ENCODE peak calls at places on chromosome 1, in six cellular contexts. H is tibial nerve, V is left ventricle myocardium inferior, Q is PC-9, A is gastrocnemius medialis, S is sigmoid colon. O is an unnamed sample. For H3K9me3, the result is how much of the 10 kb centered on the place peaks cover.

GRCh38 chr1:68141801-68142440 is 90.4 kb downstream of the WLS start:
- DNase-seq in H (no peak), V (no peak), Q (no peak), A (no peak), S (peak), O (no peak)

GRCh38 chr1:25971044-25971881 is 26.6 kb downstream of the PAFAH2 start:
- DNase-seq in H (no peak), V (no peak), Q (no peak), A (no peak), S (no peak), O (no peak)

GRCh38 chr1:169371400-169371799 is 3.4 kb downstream of the BLZF1 start:
- DNase-seq in H (no peak), V (no peak), Q (no peak), A (no peak), S (no peak), O (no peak)

GRCh38 chr1:6014130-6014999 is 22.1 kb upstream of the NPHP4 start:
- DNase-seq in H (no peak), V (peak), Q (no peak), A (peak), S (no peak), O (peak)

GRCh38 chr1:42743302-42744029 is 3.4 kb upstream of the CLDN19 start:
- DNase-seq in H (no peak), V (no peak), Q (no peak), A (no peak), S (no peak), O (no peak)

GRCh38 chr1:39453603-39454002 is 37.8 kb upstream of the BMP8A start:
- DNase-seq in H (peak), V (peak), Q (no peak), A (peak), S (peak), O (peak)

GRCh38 chr1:178434360-178434759 is 62.4 kb downstream of the CLEC20A start:
- DNase-seq in H (no peak), V (no peak), Q (no peak), A (no peak), S (no peak), O (no peak)

GRCh38 chr1:164636744-164637143 is 77.8 kb downstream of the PBX1 start:
- DNase-seq in H (no peak), V (no peak), Q (no peak), A (no peak), S (no peak), O (no peak)

GRCh38 chr1:160261526-160261877 is 847 bp downstream of the DCAF8 start:
- DNase-seq in H (peak), V (no peak), Q (peak), A (peak), S (no peak), O (no peak)

DNA sequence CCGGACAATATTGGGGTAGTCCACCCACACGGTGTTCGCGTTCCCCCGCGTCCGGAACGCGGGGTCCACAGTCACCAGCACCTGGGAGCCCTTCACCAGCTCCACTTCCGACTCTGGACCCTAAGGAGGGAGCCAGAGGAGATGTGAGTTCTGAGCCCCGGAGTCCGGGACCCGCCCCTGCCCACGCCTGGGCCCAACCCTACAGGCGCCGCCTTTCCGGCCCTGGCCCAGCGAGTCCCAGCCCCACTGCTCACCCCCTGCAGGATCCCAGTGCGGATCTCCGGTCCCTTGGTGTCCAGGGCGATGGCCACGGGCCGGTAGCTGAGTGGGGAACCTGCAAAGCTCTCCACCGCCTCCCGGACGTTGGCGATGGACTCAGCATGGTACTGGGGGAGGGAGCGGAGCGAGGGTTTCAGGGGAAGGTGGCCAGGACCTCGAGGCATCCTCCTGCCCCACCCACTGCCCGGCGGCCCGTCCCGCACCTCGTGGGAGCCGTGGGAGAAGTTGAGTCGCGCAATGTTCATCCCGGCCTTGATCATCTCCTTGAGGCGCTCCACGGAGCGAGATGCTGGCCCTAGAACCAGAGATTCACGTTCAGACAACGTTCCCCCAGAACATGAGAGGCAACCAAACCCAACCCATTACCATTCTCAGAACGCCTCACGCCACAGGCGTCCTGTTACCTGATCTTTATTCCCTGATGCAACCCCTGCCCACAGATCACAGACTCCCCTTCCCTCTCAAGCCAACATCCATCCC is 5.9 kb downstream of the PKLR start:
- DNase-seq in H (no peak), V (no peak), Q (no peak), A (no peak), S (no peak), O (no peak)
- H3K9me3 ChIP-seq in H (under half), V (under half), Q (under half), A (under half), S (under half), O (under half)

DNA sequence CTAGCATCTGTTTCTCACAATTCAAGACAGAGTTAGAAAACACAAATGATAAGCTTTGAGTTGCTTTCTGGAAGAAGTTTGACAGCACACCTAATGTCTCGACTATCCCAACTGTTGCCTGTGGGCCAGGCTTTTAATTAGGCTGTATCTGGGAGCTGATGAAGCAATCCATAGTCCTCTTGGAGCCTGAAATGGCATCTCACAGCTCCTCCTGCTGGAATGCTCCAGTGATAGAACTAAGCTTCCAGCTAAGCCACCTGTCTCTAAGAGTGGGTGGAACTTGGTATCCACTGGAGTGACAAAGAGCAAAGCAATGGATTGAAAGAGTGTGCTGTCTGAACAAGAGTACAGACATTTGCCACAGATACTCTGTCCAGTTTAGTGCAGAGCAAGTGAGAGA is 605.3 kb upstream of the NR5A2 start:
- DNase-seq in H (no peak), V (no peak), Q (no peak), A (no peak), S (no peak), O (no peak)
- TF ChIP-seq CTCF in H (no peak), V (no peak), Q (peak), A (no peak), S (no peak), O (no peak)

GRCh38 chr1:49841767-49842166 is 182.0 kb downstream of the AGBL4 start:
- DNase-seq in H (no peak), V (no peak), Q (no peak), A (no peak), S (peak), O (no peak)

GRCh38 chr1:49842596-49842995 is 181.2 kb downstream of the AGBL4 start:
- DNase-seq in H (no peak), V (no peak), Q (no peak), A (no peak), S (no peak), O (no peak)
- H3K9me3 ChIP-seq in H (half or more), V (half or more), Q (under half), A (under half), S (under half), O (under half)

DNA sequence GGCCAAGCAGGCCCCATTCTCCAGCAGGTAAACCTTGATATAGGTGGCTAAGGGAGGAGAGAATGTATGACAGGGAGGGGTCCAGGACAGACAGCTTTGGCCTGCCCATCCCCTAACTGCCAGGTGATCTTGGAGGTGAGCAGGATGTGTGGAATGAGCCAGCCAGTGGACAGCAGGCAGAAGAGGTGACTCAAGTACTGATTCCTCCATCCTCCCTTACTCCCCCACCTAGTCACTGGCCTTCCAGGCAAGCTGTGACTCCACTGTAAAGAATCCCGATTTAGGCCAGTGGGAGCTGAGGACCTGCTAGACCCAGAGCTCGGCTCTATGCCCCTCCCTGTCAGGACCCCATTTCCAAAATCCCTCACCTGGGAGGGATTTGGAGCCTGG is 36.6 kb downstream of the RIMS3 start:
- DNase-seq in H (no peak), V (no peak), Q (peak), A (no peak), S (no peak), O (no peak)
- TF ChIP-seq CTCF in H (no peak), V (no peak), Q (no peak), A (no peak), S (no peak), O (no peak)

GRCh38 chr1:248599396-248599795 is 1.9 kb upstream of the OR2T10 start:
- DNase-seq in H (no peak), V (no peak), Q (no peak), A (no peak), S (no peak), O (no peak)

GRCh38 chr1:248592655-248593054 is 4.8 kb downstream of the OR2T10 start:
- DNase-seq in H (no peak), V (no peak), Q (no peak), A (no peak), S (no peak), O (no peak)

GRCh38 chr1:248593226-248593625 is 4.3 kb downstream of the OR2T10 start:
- DNase-seq in H (no peak), V (no peak), Q (no peak), A (no peak), S (no peak), O (no peak)

GRCh38 chr1:248597589-248597988 is at the start of gene OR2T10:
- DNase-seq in H (no peak), V (no peak), Q (no peak), A (no peak), S (no peak), O (no peak)

GRCh38 chr1:248596615-248597014 is 885 bp downstream of the OR2T10 start:
- DNase-seq in H (no peak), V (no peak), Q (no peak), A (no peak), S (no peak), O (no peak)
- H3K9me3 ChIP-seq in H (under half), V (under half), Q (under half), A (under half), S (under half), O (under half)